ENCODE peak calls at places on chromosomes 2 and 18, in eight cellular contexts. B, X, E, F, D, J, G and N are unnamed samples.

GRCh38 chr2:239285071-239285931 is 115.5 kb downstream of the HDAC4 start:
- DNase-seq in B (no peak), X (no peak), E (peak), F (peak), D (no peak), J (no peak), G (no peak), N (no peak)

GRCh38 chr2:226783885-226784284 is 15.7 kb downstream of the IRS1 start:
- DNase-seq in B (no peak), X (no peak), E (no peak), F (no peak), D (no peak), J (no peak), G (no peak), N (no peak)

GRCh38 chr2:192195548-192196418 is 1.1 kb upstream of the TMEFF2 start:
- DNase-seq in B (no peak), X (peak), E (no peak), F (peak), D (peak), J (peak), G (peak), N (peak)

GRCh38 chr18:824179-824578 is 12.1 kb upstream of the YES1 start:
- DNase-seq in B (no peak), X (no peak), E (no peak), F (no peak), D (no peak), J (no peak), G (no peak), N (no peak)

GRCh38 chr2:39481611-39482010 is 44.5 kb upstream of the MAP4K3 start:
- DNase-seq in B (no peak), X (no peak), E (no peak), F (no peak), D (no peak), J (no peak), G (no peak), N (no peak)

GRCh38 chr2:12679550-12680072 is 37.1 kb upstream of the TRIB2 start:
- DNase-seq in B (no peak), X (no peak), E (no peak), F (no peak), D (no peak), J (no peak), G (no peak), N (no peak)

GRCh38 chr2:101613073-101613704 is 84.3 kb upstream of the MAP4K4 start:
- DNase-seq in B (no peak), X (no peak), E (no peak), F (no peak), D (no peak), J (no peak), G (no peak), N (no peak)

GRCh38 chr2:134668821-134669220 is 50.0 kb downstream of the TMEM163 start:
- DNase-seq in B (peak), X (no peak), E (peak), F (no peak), D (no peak), J (no peak), G (no peak), N (no peak)

GRCh38 chr2:16725549-16725948 is 59.9 kb upstream of the CYRIA start:
- DNase-seq in B (no peak), X (peak), E (no peak), F (no peak), D (no peak), J (no peak), G (no peak), N (no peak)

GRCh38 chr2:71379086-71379485 is 47.5 kb downstream of the ZNF638 start:
- DNase-seq in B (no peak), X (no peak), E (no peak), F (no peak), D (no peak), J (no peak), G (no peak), N (no peak)